ENCODE peak calls at places on chromosomes 13 and 19, in seven cellular contexts. N, W, Q, O, D, A and U are unnamed samples.

GRCh38 chr13:76759877-76760276 is 126.3 kb downstream of the KCTD12 start:
- DNase-seq in N (no peak), W (no peak), Q (no peak), O (no peak), D (no peak), A (no peak), U (no peak)

GRCh38 chr13:50668044-50668443 is 175.4 kb downstream of the DLEU7 start:
- DNase-seq in N (no peak), W (no peak), Q (no peak), O (no peak), D (no peak), A (no peak), U (no peak)

GRCh38 chr19:42466521-42467436 is 24.0 kb upstream of the CXCL17 start:
- DNase-seq in N (peak), W (no peak), Q (no peak), O (no peak), D (no peak), A (no peak), U (no peak)

GRCh38 chr13:85879014-85879413 is 79.8 kb upstream of the SLITRK6 start:
- DNase-seq in N (no peak), W (no peak), Q (no peak), O (no peak), D (no peak), A (no peak), U (no peak)

GRCh38 chr13:98997051-98997730 is 19.3 kb upstream of the DOCK9 start:
- DNase-seq in N (no peak), W (no peak), Q (no peak), O (no peak), D (no peak), A (no peak), U (no peak)

GRCh38 chr13:62129000-62129551 is 713.4 kb upstream of the PCDH20 start:
- DNase-seq in N (no peak), W (no peak), Q (no peak), O (no peak), D (no peak), A (no peak), U (no peak)

GRCh38 chr13:84844473-84844872 is 954.7 kb downstream of the SLITRK6 start:
- DNase-seq in N (no peak), W (no peak), Q (no peak), O (no peak), D (peak), A (peak), U (no peak)

GRCh38 chr13:90302113-90302512 is 1045.4 kb upstream of the MIR17HG start:
- DNase-seq in N (no peak), W (no peak), Q (no peak), O (no peak), D (no peak), A (no peak), U (no peak)

GRCh38 chr19:13053238-13053637 is 49.4 kb downstream of the LYL1 start:
- DNase-seq in N (no peak), W (no peak), Q (no peak), O (no peak), D (no peak), A (no peak), U (no peak)

GRCh38 chr19:30696514-30696913 is 324.3 kb downstream of the ZNF536 start:
- DNase-seq in N (peak), W (peak), Q (peak), O (no peak), D (peak), A (no peak), U (no peak)

GRCh38 chr13:100634686-100635085 is 39.9 kb downstream of the TMTC4 start:
- DNase-seq in N (no peak), W (no peak), Q (no peak), O (no peak), D (no peak), A (no peak), U (no peak)

GRCh38 chr19:38470788-38471480 is 37.4 kb downstream of the RYR1 start:
- DNase-seq in N (no peak), W (no peak), Q (no peak), O (no peak), D (no peak), A (no peak), U (no peak)

GRCh38 chr19:17052439-17052838 is 22.8 kb downstream of the HAUS8 start:
- DNase-seq in N (peak), W (peak), Q (peak), O (no peak), D (peak), A (peak), U (peak)

GRCh38 chr19:36973021-36973843 is 57.1 kb downstream of the ZNF568 start:
- DNase-seq in N (peak), W (peak), Q (no peak), O (peak), D (no peak), A (no peak), U (peak)

GRCh38 chr19:2083174-2083854 is 12.8 kb downstream of the MOB3A start:
- DNase-seq in N (peak), W (no peak), Q (no peak), O (peak), D (no peak), A (peak), U (peak)

GRCh38 chr13:23074054-23074805 is 106.5 kb upstream of the SGCG start:
- DNase-seq in N (no peak), W (no peak), Q (no peak), O (no peak), D (no peak), A (no peak), U (no peak)

GRCh38 chr13:48236528-48237353 is 3.7 kb downstream of the ITM2B start:
- DNase-seq in N (no peak), W (no peak), Q (no peak), O (no peak), D (no peak), A (peak), U (no peak)

GRCh38 chr13:113323869-113324268 is 26.8 kb downstream of the LAMP1 start:
- DNase-seq in N (no peak), W (no peak), Q (no peak), O (no peak), D (no peak), A (no peak), U (no peak)

GRCh38 chr13:21657538-21657937 is 13.3 kb upstream of the FGF9 start:
- DNase-seq in N (no peak), W (no peak), Q (no peak), O (no peak), D (no peak), A (no peak), U (no peak)

GRCh38 chr19:16371540-16371986 is 46.9 kb downstream of the KLF2 start:
- DNase-seq in N (peak), W (no peak), Q (no peak), O (peak), D (no peak), A (no peak), U (peak)

GRCh38 chr13:51666316-51666715 is 82.1 kb downstream of the WDFY2 start:
- DNase-seq in N (no peak), W (no peak), Q (no peak), O (no peak), D (no peak), A (no peak), U (no peak)

GRCh38 chr19:33906578-33907335 is 110.1 kb downstream of the KCTD15 start:
- DNase-seq in N (no peak), W (peak), Q (peak), O (no peak), D (peak), A (no peak), U (no peak)

GRCh38 chr13:52127378-52127777 is 1.5 kb downstream of the NEK5 start:
- DNase-seq in N (no peak), W (no peak), Q (no peak), O (no peak), D (no peak), A (no peak), U (no peak)

GRCh38 chr13:81089758-81090157 is 748.8 kb upstream of the SPRY2 start:
- DNase-seq in N (no peak), W (no peak), Q (no peak), O (no peak), D (no peak), A (no peak), U (no peak)